ENCODE peak calls at places on chromosomes 12 and 14, in six cellular contexts. H is tibial artery, I is fibroblast of lung, D is body of pancreas, U is gastrocnemius medialis, O is DND-41. M is an unnamed sample.

GRCh38 chr12:119710941-119711551 is 43.1 kb downstream of the PRKAB1 start:
- DNase-seq in I (no peak), H (no peak), D (no peak), O (no peak), U (no peak), M (peak)

GRCh38 chr14:103428732-103429556 is 43.7 kb downstream of the MARK3 start:
- DNase-seq in D (no peak), U (no peak), O (no peak), I (peak), H (no peak), M (no peak)

GRCh38 chr12:91355150-91356006 is 172.8 kb upstream of the DCN start:
- DNase-seq in I (peak), U (peak), D (peak), H (peak), O (peak), M (no peak)

GRCh38 chr14:47917344-47917954 is 242.0 kb upstream of the MDGA2 start:
- DNase-seq in U (no peak), I (peak), D (peak), O (no peak), H (no peak), M (no peak)

GRCh38 chr12:78797201-78797931 is 67.2 kb upstream of the SYT1 start:
- DNase-seq in U (no peak), I (peak), H (no peak), O (peak), D (no peak), M (no peak)

GRCh38 chr14:22918519-22918808 is 485 bp downstream of the RBM23 start:
- DNase-seq in D (no peak), I (peak), H (no peak), U (no peak), O (no peak), M (no peak)

GRCh38 chr12:29725587-29726320 is 58.0 kb downstream of the TMTC1 start:
- DNase-seq in U (peak), O (no peak), I (peak), D (no peak), H (peak), M (no peak)

GRCh38 chr12:18383203-18383602 is 121.9 kb downstream of the PIK3C2G start:
- DNase-seq in I (peak), H (no peak), U (no peak), O (no peak), D (no peak), M (no peak)

GRCh38 chr12:66072135-66072534 is 58.4 kb downstream of the LLPH start:
- DNase-seq in U (no peak), H (no peak), O (no peak), D (no peak), I (no peak), M (no peak)

GRCh38 chr12:51864701-51865469 is 16.4 kb upstream of the FIGNL2 start:
- DNase-seq in I (no peak), U (no peak), D (no peak), H (no peak), O (no peak), M (peak)

GRCh38 chr12:2312156-2312555 is 259.4 kb downstream of the CACNA1C start:
- DNase-seq in U (no peak), H (no peak), D (no peak), O (no peak), I (no peak), M (no peak)

GRCh38 chr12:6335451-6336078 is 6.3 kb downstream of the TNFRSF1A start:
- DNase-seq in O (peak), I (peak), D (peak), H (peak), U (peak), M (peak)

GRCh38 chr14:32374155-32374554 is 45.1 kb downstream of the AKAP6 start:
- DNase-seq in I (peak), D (no peak), H (no peak), O (no peak), U (no peak), M (no peak)

GRCh38 chr14:75461303-75461702 is 33.5 kb downstream of the JDP2 start:
- DNase-seq in I (no peak), O (no peak), U (no peak), D (no peak), H (no peak), M (no peak)

GRCh38 chr14:24362241-24362960 is 5.6 kb upstream of the NFATC4 start:
- DNase-seq in D (no peak), U (no peak), O (no peak), H (no peak), I (peak), M (no peak)

GRCh38 chr12:65999564-66000280 is 130.8 kb downstream of the LLPH start:
- DNase-seq in I (peak), U (no peak), D (no peak), O (no peak), H (no peak), M (no peak)

GRCh38 chr12:83514372-83514771 is 827.7 kb downstream of the TMTC2 start:
- DNase-seq in D (no peak), H (no peak), I (no peak), O (no peak), U (no peak), M (no peak)

GRCh38 chr14:22478670-22479069 is 110.4 kb downstream of the DAD1 start:
- DNase-seq in I (peak), D (no peak), H (no peak), U (no peak), O (no peak), M (no peak)

GRCh38 chr12:32454075-32454474 is 54.7 kb downstream of the FGD4 start:
- DNase-seq in H (no peak), O (no peak), U (no peak), I (peak), D (no peak), M (no peak)

GRCh38 chr12:90858261-90858660 is 96.7 kb downstream of the CCER1 start:
- DNase-seq in I (peak), D (peak), O (no peak), U (no peak), H (no peak), M (no peak)

GRCh38 chr12:25942709-25943108 is 15.8 kb upstream of the RASSF8 start:
- DNase-seq in D (no peak), I (peak), O (no peak), H (no peak), U (no peak), M (no peak)

GRCh38 chr12:78571953-78572352 is 292.6 kb upstream of the SYT1 start:
- DNase-seq in O (no peak), D (no peak), H (no peak), I (no peak), U (no peak), M (no peak)

GRCh38 chr12:64392221-64392620 is 1.7 kb upstream of the C12orf56 start:
- DNase-seq in H (no peak), O (no peak), D (no peak), I (peak), U (no peak), M (no peak)

GRCh38 chr12:25384038-25384953 is 133.6 kb upstream of the KRAS start:
- DNase-seq in U (no peak), D (no peak), H (no peak), I (no peak), O (no peak), M (no peak)

GRCh38 chr12:49133014-49133413 is 1.8 kb upstream of the TUBA1B start:
- DNase-seq in H (no peak), U (no peak), D (no peak), O (no peak), I (no peak), M (no peak)

GRCh38 chr12:119302334-119303132 is 32.0 kb upstream of the CCDC60 start:
- DNase-seq in O (no peak), U (no peak), D (no peak), H (no peak), I (no peak), M (no peak)

GRCh38 chr14:69694730-69695663 is 71.9 kb upstream of the SRSF5 start:
- DNase-seq in H (no peak), U (no peak), I (peak), D (no peak), O (no peak), M (no peak)

GRCh38 chr12:112153181-112153899 is 28.0 kb downstream of the TRAFD1 start:
- DNase-seq in H (no peak), O (no peak), D (no peak), I (no peak), U (no peak), M (no peak)

GRCh38 chr12:7602287-7602686 is 63.4 kb downstream of the APOBEC1 start:
- DNase-seq in D (no peak), H (no peak), U (no peak), I (peak), O (no peak), M (no peak)

GRCh38 chr14:58299665-58300202 is 1.4 kb downstream of the ARID4A start:
- DNase-seq in U (no peak), O (peak), H (no peak), D (no peak), I (no peak), M (no peak)

GRCh38 chr12:42789808-42790760 is 200.5 kb upstream of the PRICKLE1 start:
- DNase-seq in O (no peak), U (no peak), D (no peak), H (no peak), I (peak), M (no peak)

DNA sequence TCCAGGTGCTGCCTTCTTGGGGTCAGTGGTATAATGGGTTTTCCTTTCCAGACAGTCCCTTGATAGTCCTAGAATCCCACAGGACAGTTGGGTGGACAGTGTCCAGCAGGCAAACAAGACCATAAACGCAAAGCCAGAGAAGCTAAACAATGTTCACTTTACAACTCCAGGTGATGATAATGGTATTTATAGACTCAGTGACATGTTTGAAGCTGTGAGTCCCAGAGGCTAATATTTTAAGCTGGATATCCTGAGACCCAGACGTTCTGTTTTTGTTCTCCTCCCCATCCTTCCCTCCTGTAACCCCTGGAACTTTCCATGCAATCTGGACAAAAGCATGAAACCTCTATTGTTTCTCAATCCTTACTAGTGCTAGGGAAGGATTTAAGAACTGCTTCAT is 121.0 kb downstream of the ZFP36L1 start:
- DNase-seq in H (peak), D (no peak), I (no peak), U (no peak), O (no peak), M (no peak)
- H3K27ac ChIP-seq in H (peak), D (no peak), I (no peak), U (peak), O (no peak), M (peak)

GRCh38 chr12:11573880-11574279 is 75.6 kb upstream of the ETV6 start:
- DNase-seq in O (no peak), H (no peak), D (no peak), U (no peak), I (no peak), M (no peak)
- H3K27ac ChIP-seq in O (no peak), H (no peak), D (no peak), U (no peak), I (no peak), M (no peak)

GRCh38 chr12:50572275-50572674 is 67.5 kb downstream of the DIP2B start:
- DNase-seq in I (peak), O (no peak), H (peak), U (peak), D (no peak), M (no peak)

GRCh38 chr12:50573271-50573670 is 68.5 kb downstream of the DIP2B start:
- DNase-seq in U (no peak), H (no peak), O (no peak), I (no peak), D (no peak), M (no peak)

GRCh38 chr12:50572760-50573159 is 68.0 kb downstream of the DIP2B start:
- DNase-seq in I (no peak), H (no peak), U (no peak), O (no peak), D (no peak), M (no peak)

GRCh38 chr12:50569876-50570275 is 65.1 kb downstream of the DIP2B start:
- DNase-seq in I (peak), U (no peak), H (no peak), O (no peak), D (no peak), M (no peak)

GRCh38 chr12:50574621-50575348 is 70.0 kb downstream of the DIP2B start:
- DNase-seq in H (no peak), D (no peak), I (no peak), O (no peak), U (no peak), M (no peak)
- H3K27ac ChIP-seq in H (peak), D (peak), I (peak), O (no peak), U (no peak), M (peak)

GRCh38 chr12:104622942-104623341 is 166.2 kb downstream of the CHST11 start:
- DNase-seq in U (no peak), I (no peak), H (no peak), O (no peak), D (no peak), M (no peak)
- H3K27ac ChIP-seq in U (no peak), I (no peak), H (no peak), O (no peak), D (no peak), M (no peak)

DNA sequence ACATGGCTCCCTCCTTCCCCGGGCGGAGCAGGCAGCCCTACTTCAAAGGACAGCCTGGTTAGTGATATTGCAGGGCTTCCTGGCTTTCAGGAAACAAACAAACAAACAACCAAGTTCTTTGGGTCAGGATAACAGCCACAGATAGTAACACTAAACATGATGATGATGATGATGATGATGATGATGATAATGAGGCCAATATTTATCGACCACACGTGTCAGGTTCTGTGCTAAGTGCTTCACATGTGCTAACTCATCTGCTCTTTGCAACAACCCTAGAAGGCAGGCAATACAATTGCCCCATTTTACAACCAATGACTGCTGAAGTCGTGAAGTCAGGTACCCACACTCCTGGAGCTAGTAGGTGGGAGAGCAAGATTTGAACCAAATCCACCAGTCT is 44.1 kb upstream of the TBX5 start:
- DNase-seq in O (no peak), U (no peak), H (no peak), D (no peak), I (no peak), M (no peak)
- H3K27ac ChIP-seq in O (no peak), U (no peak), H (no peak), D (no peak), I (no peak), M (no peak)

GRCh38 chr14:52351561-52352491 is 37.7 kb downstream of the PTGER2 start:
- DNase-seq in I (peak), D (no peak), O (peak), U (no peak), H (no peak), M (no peak)
- H3K27ac ChIP-seq in I (peak), D (no peak), O (peak), U (no peak), H (peak), M (no peak)